ENCODE peak calls at places on chromosomes 16 and 17, in five cellular contexts. R, F, Q, Y and B are unnamed samples. For H3K4me1, the result is how much of the 10 kb centered on the place peaks cover.

GRCh38 chr17:72725432-72726068 is 366.9 kb downstream of the SLC39A11 start:
- DNase-seq in Y (peak), Q (peak), F (peak), R (peak), B (peak)

GRCh38 chr17:53142890-53143289 is 679.8 kb upstream of the KIF2B start:
- DNase-seq in F (no peak), R (no peak), Q (peak), Y (no peak), B (peak)

GRCh38 chr16:4409081-4409932 is 7.1 kb downstream of the CORO7 start:
- DNase-seq in R (peak), Y (no peak), F (no peak), Q (no peak), B (no peak)

GRCh38 chr16:11359370-11359769 is 14.1 kb downstream of the RMI2 start:
- DNase-seq in Y (peak), Q (peak), R (no peak), F (no peak), B (no peak)

GRCh38 chr16:15494231-15494630 is 59.8 kb downstream of the BMERB1 start:
- DNase-seq in Q (peak), R (no peak), Y (no peak), F (no peak), B (no peak)

GRCh38 chr16:31868701-31869167 is 4.9 kb upstream of the ZNF267 start:
- DNase-seq in Y (peak), Q (peak), F (peak), R (peak), B (peak)

GRCh38 chr16:12186774-12187335 is 210.3 kb downstream of the SNX29 start:
- DNase-seq in Q (peak), F (no peak), Y (no peak), R (no peak), B (no peak)

GRCh38 chr16:68382296-68382718 is 66.0 kb downstream of the SMPD3 start:
- DNase-seq in Q (no peak), F (no peak), R (peak), Y (no peak), B (no peak)

GRCh38 chr16:58647107-58647506 is 17.5 kb upstream of the CNOT1 start:
- DNase-seq in F (no peak), Q (no peak), R (no peak), Y (no peak), B (no peak)

GRCh38 chr17:56510554-56511342 is 82.8 kb upstream of the NOG start:
- DNase-seq in Q (no peak), R (no peak), F (no peak), Y (no peak), B (no peak)

GRCh38 chr16:1530349-1530882 is 3.0 kb upstream of the TMEM204 start:
- DNase-seq in Q (no peak), F (no peak), R (no peak), Y (no peak), B (peak)

GRCh38 chr17:57928898-57929297 is 26.3 kb downstream of the CUEDC1 start:
- DNase-seq in Y (no peak), F (no peak), R (no peak), Q (no peak), B (no peak)

GRCh38 chr17:78266771-78267170 is 35.3 kb downstream of the TMEM235 start:
- DNase-seq in F (no peak), Q (no peak), Y (no peak), R (no peak), B (no peak)

GRCh38 chr17:17679243-17679642 is 2.0 kb upstream of the RAI1 start:
- DNase-seq in Y (no peak), R (no peak), F (no peak), Q (no peak), B (no peak)

GRCh38 chr17:48335858-48336500 is 94.0 kb downstream of the SKAP1 start:
- DNase-seq in Q (peak), Y (no peak), F (no peak), R (no peak), B (no peak)

GRCh38 chr16:72072514-72073342 is 9.7 kb downstream of the HPR start:
- DNase-seq in F (no peak), R (no peak), Y (peak), Q (peak), B (no peak)

GRCh38 chr17:80678621-80679020 is 134.0 kb downstream of the RPTOR start:
- DNase-seq in F (no peak), R (no peak), Y (no peak), Q (peak), B (peak)

GRCh38 chr16:9797306-9797705 is 384.9 kb downstream of the GRIN2A start:
- DNase-seq in R (no peak), Y (no peak), Q (no peak), F (peak), B (no peak)

GRCh38 chr16:45454-45853 is 8.0 kb downstream of the POLR3K start:
- DNase-seq in Y (peak), R (no peak), Q (no peak), F (no peak), B (no peak)

GRCh38 chr17:41265078-41265477 is at the start of gene KRTAP9-6:
- DNase-seq in F (no peak), R (no peak), Q (no peak), Y (no peak), B (no peak)

GRCh38 chr16:87930456-87930855 is 5.9 kb downstream of the CA5A start:
- DNase-seq in F (no peak), R (no peak), Q (no peak), Y (no peak), B (peak)

GRCh38 chr17:49407981-49408501 is 6.6 kb downstream of the PHB1 start:
- DNase-seq in R (peak), Q (peak), F (peak), Y (peak), B (peak)

GRCh38 chr16:58264961-58265479 is 29.8 kb downstream of the PRSS54 start:
- DNase-seq in Q (peak), Y (no peak), R (no peak), F (no peak), B (peak)

GRCh38 chr16:89071686-89072182 is 21.9 kb upstream of the ACSF3 start:
- DNase-seq in Y (no peak), Q (no peak), F (no peak), R (peak), B (no peak)

GRCh38 chr17:34156741-34157589 is 98.1 kb upstream of the CCL2 start:
- DNase-seq in Y (no peak), F (no peak), R (no peak), Q (no peak), B (peak)

GRCh38 chr17:21296097-21297025 is 11.8 kb downstream of the MAP2K3 start:
- DNase-seq in Q (no peak), R (no peak), Y (peak), F (peak), B (no peak)

GRCh38 chr17:36599546-36600250 is 1.7 kb upstream of the MRM1 start:
- DNase-seq in Q (no peak), R (peak), F (no peak), Y (no peak), B (no peak)

GRCh38 chr16:13436641-13437423 is 483.1 kb upstream of the ERCC4 start:
- DNase-seq in R (no peak), Y (no peak), Q (no peak), F (no peak), B (no peak)

GRCh38 chr16:59192551-59193199 is 458.6 kb upstream of the GOT2 start:
- DNase-seq in Y (no peak), R (no peak), Q (peak), F (no peak), B (peak)

GRCh38 chr16:58025351-58026138 is at the start of gene MMP15:
- DNase-seq in Q (peak), F (peak), Y (peak), R (peak), B (peak)

GRCh38 chr17:76408037-76408849 is 23.8 kb downstream of the SPHK1 start:
- DNase-seq in R (peak), F (peak), Q (peak), Y (peak), B (peak)

GRCh38 chr17:60422162-60422665 is at the start of gene CHCT1:
- DNase-seq in Q (no peak), R (peak), F (peak), Y (no peak), B (no peak)

GRCh38 chr16:29107299-29107698 is 122.4 kb downstream of the LAT start:
- DNase-seq in Y (no peak), F (no peak), R (peak), Q (no peak), B (no peak)

GRCh38 chr17:75088902-75089417 is 1.2 kb downstream of the SLC16A5 start:
- DNase-seq in R (no peak), F (no peak), Y (no peak), Q (no peak), B (no peak)

GRCh38 chr17:44033841-44034408 is 19.2 kb upstream of the TMEM101 start:
- DNase-seq in R (no peak), Q (no peak), F (no peak), Y (no peak), B (no peak)

GRCh38 chr16:31530405-31530804 is 2.7 kb downstream of the AHSP start:
- DNase-seq in F (no peak), Q (no peak), Y (no peak), R (no peak), B (no peak)

GRCh38 chr17:32102697-32103096 is 39.6 kb upstream of the RHOT1 start:
- DNase-seq in Y (no peak), Q (no peak), F (no peak), R (no peak), B (no peak)

GRCh38 chr17:66662496-66662895 is 172.4 kb upstream of the CACNG5 start:
- DNase-seq in Q (no peak), R (no peak), Y (no peak), F (no peak), B (no peak)
- H3K4me1 ChIP-seq in Q (under half), R (under half), Y (under half), F (under half), B (under half)

GRCh38 chr16:20865420-20866126 is 34.6 kb downstream of the DCUN1D3 start:
- DNase-seq in Y (no peak), R (no peak), F (no peak), Q (peak), B (no peak)
- H3K4me1 ChIP-seq in Y (under half), R (under half), F (half or more), Q (under half), B (under half)

GRCh38 chr16:56265184-56265583 is 73.9 kb downstream of the GNAO1 start:
- DNase-seq in Y (no peak), R (no peak), Q (no peak), F (no peak), B (no peak)
- H3K4me1 ChIP-seq in Y (under half), R (under half), Q (under half), F (under half), B (half or more)

GRCh38 chr17:29156781-29157180 is 23.4 kb downstream of the MYO18A start:
- DNase-seq in Y (no peak), R (no peak), Q (no peak), F (peak), B (no peak)

GRCh38 chr17:29157310-29157709 is 22.9 kb downstream of the MYO18A start:
- DNase-seq in Y (no peak), Q (no peak), F (no peak), R (no peak), B (no peak)

GRCh38 chr17:29155235-29155965 is 24.8 kb downstream of the MYO18A start:
- DNase-seq in Q (peak), R (peak), F (no peak), Y (peak), B (peak)

GRCh38 chr17:29155966-29156338 is 24.2 kb downstream of the MYO18A start:
- DNase-seq in R (no peak), F (peak), Y (no peak), Q (peak), B (no peak)

DNA sequence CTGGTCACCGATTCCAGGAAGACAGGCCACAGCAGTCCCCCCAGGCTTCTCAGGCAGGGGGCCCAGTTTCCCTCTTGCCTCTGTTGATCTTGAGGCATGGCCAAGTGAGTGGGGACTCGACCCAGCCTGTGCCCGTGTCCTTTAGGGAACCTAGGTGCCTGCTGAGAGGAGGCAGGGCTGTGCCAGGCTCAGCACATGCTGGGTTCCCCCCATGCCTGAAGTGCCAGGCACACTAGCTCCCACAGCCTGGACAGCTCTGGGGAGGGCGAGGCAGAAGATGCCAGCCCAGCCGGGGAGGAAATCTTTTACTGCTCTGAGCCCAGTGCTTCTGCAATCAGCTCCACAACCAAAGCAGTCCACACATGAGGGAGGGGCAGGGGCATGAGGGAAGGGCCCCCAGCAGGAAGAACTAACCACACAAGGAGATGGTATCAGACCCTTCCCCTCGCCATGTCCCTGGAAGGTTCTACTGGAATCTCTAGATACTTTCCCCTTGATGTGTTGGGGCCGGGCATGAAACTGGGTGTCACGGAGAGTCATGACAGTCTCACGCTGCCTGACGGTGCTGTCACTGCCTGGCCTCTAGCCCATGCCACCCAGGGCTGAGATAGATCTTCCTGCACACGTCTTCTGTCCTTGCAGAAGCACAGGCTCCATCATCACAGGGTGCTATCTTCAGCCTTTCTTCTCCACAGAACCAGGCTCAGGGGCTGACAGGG is 25.5 kb downstream of the MYO18A start:
- DNase-seq in F (no peak), R (peak), Y (no peak), Q (no peak), B (no peak)
- H3K4me1 ChIP-seq in F (half or more), R (half or more), Y (half or more), Q (under half), B (under half)

GRCh38 chr16:78571434-78571833 is 472.0 kb downstream of the WWOX start:
- DNase-seq in R (no peak), F (no peak), Y (no peak), Q (no peak), B (no peak)

GRCh38 chr16:78577597-78577996 is 478.1 kb downstream of the WWOX start:
- DNase-seq in R (no peak), Y (no peak), Q (no peak), F (no peak), B (no peak)

GRCh38 chr16:78576941-78577340 is 477.5 kb downstream of the WWOX start:
- DNase-seq in F (no peak), R (no peak), Q (no peak), Y (no peak), B (no peak)

GRCh38 chr16:78571880-78572279 is 472.4 kb downstream of the WWOX start:
- DNase-seq in R (no peak), Q (no peak), F (no peak), Y (no peak), B (no peak)

GRCh38 chr16:78574571-78574970 is 475.1 kb downstream of the WWOX start:
- DNase-seq in F (no peak), R (no peak), Y (no peak), Q (no peak), B (no peak)
- H3K4me1 ChIP-seq in F (under half), R (under half), Y (under half), Q (under half), B (under half)